ENCODE peak calls at places on chromosomes 2 and 18, in six cellular contexts. N is T follicular helper cell; D is tibial nerve; C is effector memory CD8-positive, alpha-beta T cell; Y is activated T-cell treated with anti-CD3 and anti-CD28 coated beads for 4 hours; M is NCI-H748 treated with DMSO at 0.1 percent for 48 hours. O is an unnamed sample.

GRCh38 chr18:63997606-63998005 is 27.7 kb downstream of the SERPINB8 start:
- DNase-seq in N (no peak), D (no peak), C (no peak), Y (no peak), M (no peak), O (no peak)

GRCh38 chr2:170660406-170660805 is 54.7 kb upstream of the SP5 start:
- DNase-seq in N (no peak), D (peak; percentile 9), C (no peak), Y (no peak), M (no peak), O (no peak)

GRCh38 chr18:26549486-26550435 is 1.4 kb upstream of the KCTD1 start:
- DNase-seq in N (no peak), D (peak; percentile 29), C (no peak), Y (no peak), M (peak; percentile 37), O (no peak)

GRCh38 chr2:240716130-240716798 is 24.6 kb downstream of the AQP12A start:
- DNase-seq in N (no peak), D (no peak), C (no peak), Y (no peak), M (no peak), O (no peak)

GRCh38 chr2:201775326-201775725 is 5.4 kb downstream of the ALS2 start:
- DNase-seq in N (no peak), D (no peak), C (no peak), Y (no peak), M (no peak), O (no peak)

GRCh38 chr2:185202416-185202815 is 536.2 kb upstream of the FSIP2 start:
- DNase-seq in N (no peak), D (no peak), C (no peak), Y (no peak), M (no peak), O (peak; percentile 56)

GRCh38 chr2:183227191-183227590 is 102.9 kb downstream of the NUP35 start:
- DNase-seq in N (no peak), D (no peak), C (no peak), Y (no peak), M (no peak), O (no peak)

GRCh38 chr2:62568983-62569837 is 63.2 kb upstream of the TMEM17 start:
- DNase-seq in N (no peak), D (no peak), C (no peak), Y (no peak), M (peak; percentile 26), O (no peak)

GRCh38 chr2:32436150-32436549 is 79.3 kb downstream of the BIRC6 start:
- DNase-seq in N (no peak), D (no peak), C (no peak), Y (no peak), M (no peak), O (no peak)

GRCh38 chr2:75560768-75561565 is at the start of gene EVA1A:
- DNase-seq in N (no peak), D (no peak), C (no peak), Y (no peak), M (peak; percentile 2), O (no peak)

GRCh38 chr2:171793691-171794678 is 100.1 kb downstream of the SLC25A12 start:
- DNase-seq in N (no peak), D (peak; percentile 13), C (no peak), Y (no peak), M (no peak), O (no peak)